ENCODE peak calls at places on chromosomes 2 and 18, in five cellular contexts. F is stomach, B is SK-N-SH, R is sigmoid colon, W is transverse colon. Z is an unnamed sample. For H3K27me3, the result is how much of the 10 kb centered on the place peaks cover.

GRCh38 chr2:28665041-28665704 is 86.5 kb upstream of the PPP1CB start:
- DNase-seq in W (peak), F (peak), R (peak), B (peak), Z (peak)

GRCh38 chr18:8260319-8260718 is 348.9 kb upstream of the RAB12 start:
- DNase-seq in R (no peak), W (no peak), F (no peak), B (no peak), Z (no peak)

GRCh38 chr2:215104226-215104625 is 34.2 kb downstream of the ABCA12 start:
- DNase-seq in R (no peak), W (no peak), F (no peak), B (no peak), Z (no peak)

GRCh38 chr18:5468394-5468793 is 75.4 kb downstream of the EPB41L3 start:
- DNase-seq in B (no peak), R (no peak), F (no peak), W (no peak), Z (no peak)

GRCh38 chr18:13540783-13541182 is 185.6 kb downstream of the FAM210A start:
- DNase-seq in B (no peak), R (no peak), F (no peak), W (no peak), Z (no peak)

GRCh38 chr2:54558188-54558975 is 102.3 kb downstream of the SPTBN1 start:
- DNase-seq in F (peak), R (peak), B (peak), W (peak), Z (peak)

GRCh38 chr2:148317598-148317997 is 296.7 kb downstream of the MBD5 start:
- DNase-seq in R (no peak), W (no peak), B (no peak), F (no peak), Z (no peak)

GRCh38 chr18:10558243-10558966 is 32.6 kb downstream of the NAPG start:
- DNase-seq in R (no peak), F (no peak), W (no peak), B (no peak), Z (no peak)

GRCh38 chr18:77709107-77709506 is 459.5 kb downstream of the GALR1 start:
- DNase-seq in W (no peak), R (no peak), B (no peak), F (no peak), Z (no peak)

GRCh38 chr2:140498360-140498759 is 1632.5 kb downstream of the LRP1B start:
- DNase-seq in R (no peak), B (no peak), W (no peak), F (no peak), Z (no peak)

GRCh38 chr2:167052825-167053224 is 164.5 kb downstream of the XIRP2 start:
- DNase-seq in B (no peak), F (no peak), W (no peak), R (no peak), Z (no peak)

GRCh38 chr2:45739796-45740485 is 88.5 kb downstream of the PRKCE start:
- DNase-seq in F (no peak), B (no peak), W (no peak), R (no peak), Z (no peak)

GRCh38 chr2:235576337-235576910 is 82.6 kb downstream of the AGAP1 start:
- DNase-seq in W (no peak), R (no peak), B (no peak), F (no peak), Z (no peak)

GRCh38 chr2:14340703-14341102 is 291.8 kb upstream of the LRATD1 start:
- DNase-seq in R (no peak), F (no peak), B (no peak), W (no peak), Z (no peak)

GRCh38 chr18:57802166-57802868 is 798 bp downstream of the ATP8B1 start:
- DNase-seq in B (peak), R (no peak), W (no peak), F (no peak), Z (no peak)

GRCh38 chr2:148876190-148876588 is 1.2 kb downstream of the KIF5C start:
- DNase-seq in W (no peak), R (no peak), F (no peak), B (peak), Z (no peak)

GRCh38 chr2:216139884-216140283 is 30.7 kb downstream of the XRCC5 start:
- DNase-seq in R (no peak), W (no peak), B (peak), F (peak), Z (no peak)

GRCh38 chr2:196314780-196315179 is 143.4 kb upstream of the STK17B start:
- DNase-seq in F (no peak), W (no peak), R (no peak), B (no peak), Z (no peak)

GRCh38 chr2:144078802-144079386 is 441.0 kb downstream of the ZEB2 start:
- DNase-seq in F (no peak), B (peak), W (no peak), R (no peak), Z (no peak)

GRCh38 chr2:117982376-117983033 is 31.4 kb downstream of the CCDC93 start:
- DNase-seq in R (no peak), F (no peak), B (no peak), W (no peak), Z (no peak)

GRCh38 chr2:113176696-113177355 is 3.1 kb downstream of the PSD4 start:
- DNase-seq in F (no peak), W (no peak), B (no peak), R (no peak), Z (no peak)

GRCh38 chr2:192574552-192574951 is 379.8 kb upstream of the TMEFF2 start:
- DNase-seq in F (no peak), R (no peak), B (no peak), W (no peak), Z (no peak)

GRCh38 chr18:23377669-23378469 is 75.2 kb upstream of the RIOK3 start:
- DNase-seq in W (no peak), B (no peak), F (no peak), R (no peak), Z (no peak)

GRCh38 chr18:26468931-26469340 is 79.4 kb downstream of the KCTD1 start:
- DNase-seq in W (peak), B (peak), R (no peak), F (no peak), Z (no peak)

GRCh38 chr2:236859896-236860295 is 225.8 kb upstream of the COPS8 start:
- DNase-seq in W (no peak), B (no peak), F (no peak), R (peak), Z (no peak)

GRCh38 chr2:48677450-48677849 is 59.8 kb downstream of the GTF2A1L start:
- DNase-seq in F (no peak), B (no peak), R (no peak), W (no peak), Z (no peak)

GRCh38 chr2:10390369-10390801 is 57.7 kb downstream of the ODC1 start:
- DNase-seq in F (no peak), B (no peak), R (no peak), W (no peak), Z (no peak)

GRCh38 chr2:43133708-43134570 is 92.5 kb downstream of the ZFP36L2 start:
- DNase-seq in F (peak), B (peak), W (peak), R (no peak), Z (no peak)

GRCh38 chr18:60277855-60278480 is 94.6 kb downstream of the MC4R start:
- DNase-seq in F (no peak), B (no peak), W (no peak), R (no peak), Z (no peak)

GRCh38 chr18:29853126-29853525 is 1189.4 kb downstream of the DSC3 start:
- DNase-seq in B (no peak), W (no peak), F (no peak), R (no peak), Z (no peak)

GRCh38 chr18:10754128-10754527 is 228.3 kb downstream of the NAPG start:
- DNase-seq in R (no peak), F (no peak), W (no peak), B (no peak), Z (no peak)

GRCh38 chr2:71943238-71944182 is 204.2 kb downstream of the CYP26B1 start:
- DNase-seq in W (no peak), F (no peak), R (no peak), B (no peak), Z (no peak)

GRCh38 chr2:240932001-240932723 is 26.0 kb downstream of the CROCC2 start:
- DNase-seq in W (peak), B (peak), R (peak), F (peak), Z (no peak)

GRCh38 chr2:26494199-26494598 is 16.3 kb upstream of the OTOF start:
- DNase-seq in F (no peak), W (no peak), B (no peak), R (no peak), Z (no peak)

GRCh38 chr2:157684940-157685466 is 56.3 kb upstream of the ACVR1C start:
- DNase-seq in F (no peak), R (no peak), W (no peak), B (no peak), Z (no peak)

GRCh38 chr2:26982102-26982742 is 11.8 kb downstream of the MAPRE3 start:
- DNase-seq in F (peak), W (peak), B (peak), R (peak), Z (peak)

GRCh38 chr2:47083886-47084682 is 71.0 kb downstream of the STPG4 start:
- DNase-seq in B (peak), W (no peak), R (peak), F (no peak), Z (peak)

GRCh38 chr2:36404312-36404711 is 48.7 kb downstream of the CRIM1 start:
- DNase-seq in W (no peak), F (no peak), B (no peak), R (no peak), Z (no peak)

GRCh38 chr2:238116298-238117198 is 16.4 kb downstream of the ESPNL start:
- DNase-seq in R (no peak), B (no peak), F (no peak), W (no peak), Z (no peak)
- H3K27me3 ChIP-seq in R (under half), B (under half), F (under half), W (under half), Z (under half)

DNA sequence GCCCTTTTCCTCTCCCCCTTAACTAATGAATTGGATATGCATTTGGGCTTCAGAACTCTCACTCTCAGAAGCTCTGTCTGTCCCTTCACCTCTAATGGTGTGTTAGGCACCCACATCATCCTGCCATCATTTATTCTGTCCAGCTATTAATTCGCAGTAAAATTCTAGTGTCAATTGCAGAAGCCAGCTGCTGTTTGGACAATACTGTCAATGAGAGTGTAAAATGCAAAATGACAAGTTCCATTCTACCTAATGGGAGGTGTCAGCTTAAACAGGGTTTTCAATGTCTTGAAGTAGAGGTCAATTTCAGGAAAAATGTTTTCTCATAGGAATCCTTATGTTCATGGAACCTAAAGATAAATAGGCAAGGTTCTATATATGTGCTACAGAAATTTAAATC is 570.8 kb downstream of the TDRD15 start:
- DNase-seq in R (no peak), F (no peak), W (no peak), B (no peak), Z (no peak)
- TF ChIP-seq EP300 in R (no peak), F (no peak), W (no peak), B (no peak), Z (no peak)

DNA sequence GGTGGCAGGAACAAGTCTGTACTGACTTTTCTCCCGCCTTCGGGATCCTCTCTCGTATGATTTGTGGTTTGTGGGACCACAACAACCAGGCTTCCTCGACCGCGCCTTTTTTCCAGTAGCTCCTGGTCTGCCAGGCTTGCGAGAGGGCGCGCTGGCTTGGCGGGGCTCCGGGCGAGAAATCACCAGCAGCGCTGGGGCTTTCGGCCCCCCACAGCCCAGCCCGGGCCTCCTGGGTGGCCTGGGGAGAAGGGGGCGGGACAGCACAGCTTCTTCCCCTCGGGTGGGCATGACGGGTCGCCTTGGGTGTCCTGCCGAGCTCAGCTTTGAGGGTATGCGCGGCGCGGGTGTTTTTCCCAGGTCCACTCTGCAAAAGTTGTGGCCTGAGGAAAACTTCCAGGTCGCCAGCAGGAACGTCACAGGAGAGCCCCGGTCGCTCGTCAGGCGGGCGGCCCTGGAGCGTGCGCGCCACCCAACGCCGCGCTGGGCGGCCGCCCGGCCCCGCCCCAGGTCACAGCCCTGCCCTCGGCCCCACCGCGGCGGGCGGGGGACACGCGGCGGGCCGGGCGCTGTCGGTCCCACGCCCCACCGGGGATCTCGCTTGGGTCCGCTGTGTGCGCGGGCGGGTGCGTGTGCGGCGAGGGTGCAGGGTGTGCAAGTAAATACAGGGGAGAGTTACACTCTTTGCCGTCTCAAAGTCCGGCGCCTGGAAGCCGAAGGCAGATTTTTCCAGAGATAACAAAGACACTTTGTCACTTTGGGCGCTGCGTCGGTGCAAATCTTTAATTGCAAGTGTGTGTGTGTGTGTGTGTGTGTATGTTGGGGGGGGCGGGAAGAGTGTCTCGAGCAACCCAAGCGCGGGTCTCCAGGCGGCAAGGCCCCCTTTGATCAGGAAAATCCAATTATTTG is 728 bp upstream of the SP5 start:
- DNase-seq in W (peak), B (peak), R (peak), F (peak), Z (peak)
- H3K27me3 ChIP-seq in W (half or more), B (half or more), R (half or more), F (half or more), Z (under half)

DNA sequence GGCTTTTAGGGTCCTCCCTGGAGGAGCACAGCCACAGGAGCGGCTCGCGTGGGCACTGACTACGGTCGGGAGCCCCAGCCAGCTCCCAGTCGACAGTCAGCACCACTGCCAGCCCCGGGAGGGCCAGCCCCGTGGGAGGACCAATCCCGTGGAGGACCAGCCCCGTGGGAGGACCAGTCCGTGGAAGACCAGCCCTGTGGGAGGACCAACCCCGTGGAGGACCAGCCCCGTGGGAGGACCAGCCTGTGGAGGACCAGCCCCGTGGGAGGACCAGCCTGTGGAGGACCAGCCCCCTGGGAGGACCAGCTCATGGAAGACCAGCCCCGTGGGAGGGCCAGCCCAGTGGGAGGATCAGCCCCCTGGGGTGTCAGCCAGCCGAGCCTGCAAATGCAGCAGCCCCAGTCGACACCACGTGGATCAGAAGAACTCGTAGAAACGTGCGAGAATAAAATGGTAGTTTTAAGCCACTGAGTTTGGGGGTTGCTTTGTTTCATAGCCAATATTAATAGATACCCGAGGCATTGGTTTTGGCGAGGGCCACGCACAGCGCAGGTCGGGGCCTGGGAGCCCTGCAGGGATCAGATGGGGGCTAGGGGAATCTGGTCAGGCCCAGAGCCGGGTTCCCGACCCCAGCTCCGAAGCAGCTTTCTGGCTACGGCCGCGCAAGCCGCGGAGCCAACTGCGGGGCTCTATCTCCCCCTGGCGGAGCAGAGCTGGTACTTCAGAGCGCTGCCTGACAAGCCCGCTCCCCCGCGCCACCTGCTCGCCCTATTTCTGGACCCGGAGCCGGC is 73.0 kb downstream of the TEX51 start:
- DNase-seq in B (peak), F (peak), W (peak), R (peak), Z (peak)
- TF ChIP-seq EP300 in B (no peak), F (no peak), W (no peak), R (no peak), Z (no peak)

GRCh38 chr2:211846714-211847113 is 691.9 kb downstream of the ERBB4 start:
- DNase-seq in B (no peak), F (no peak), W (no peak), R (no peak), Z (no peak)
- H3K27me3 ChIP-seq in B (under half), F (under half), W (under half), R (under half), Z (under half)

GRCh38 chr2:228433706-228434105 is 252.2 kb upstream of the SPHKAP start:
- DNase-seq in W (no peak), B (no peak), F (no peak), R (no peak), Z (no peak)
- TF ChIP-seq EP300 in W (no peak), B (no peak), F (no peak), R (no peak), Z (no peak)

DNA sequence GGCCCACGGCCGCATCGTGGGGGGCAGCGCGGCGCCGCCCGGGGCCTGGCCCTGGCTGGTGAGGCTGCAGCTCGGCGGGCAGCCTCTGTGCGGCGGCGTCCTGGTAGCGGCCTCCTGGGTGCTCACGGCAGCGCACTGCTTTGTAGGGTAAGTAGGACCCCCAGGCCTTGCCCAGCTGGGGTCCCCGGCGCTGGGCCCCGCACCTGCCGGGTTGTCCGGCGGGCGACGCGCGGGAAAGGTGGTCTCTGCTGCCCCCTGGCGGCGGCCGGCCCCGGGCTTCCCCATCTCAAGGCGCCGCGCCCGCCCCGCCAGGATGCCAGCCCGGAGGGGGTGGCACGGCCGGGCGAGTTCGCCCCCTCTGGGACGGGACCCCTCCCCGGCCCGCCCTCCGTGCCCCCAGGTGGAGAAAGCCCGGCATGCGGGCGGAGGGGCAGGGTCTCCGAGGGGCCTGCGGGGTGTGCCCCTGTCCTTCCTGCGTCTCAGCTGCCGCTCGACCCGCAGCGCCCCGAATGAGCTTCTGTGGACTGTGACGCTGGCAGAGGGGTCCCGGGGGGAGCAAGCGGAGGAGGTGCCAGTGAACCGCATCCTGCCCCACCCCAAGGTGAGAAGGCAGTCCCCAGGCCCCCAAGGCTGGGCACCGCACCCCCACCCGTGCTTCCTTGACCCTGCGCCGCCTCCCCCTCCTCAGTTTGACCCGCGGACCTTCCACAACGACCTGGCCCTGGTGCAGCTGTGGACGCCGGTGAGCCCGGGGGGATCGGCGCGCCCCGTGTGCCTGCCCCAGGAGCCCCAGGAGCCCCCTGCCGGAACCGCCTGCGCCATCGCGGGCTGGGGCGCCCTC is 2.0 kb downstream of the PRSS56 start:
- DNase-seq in W (peak), F (peak), B (peak), R (no peak), Z (peak)
- H3K27me3 ChIP-seq in W (half or more), F (half or more), B (under half), R (half or more), Z (under half)

GRCh38 chr2:218568190-218569037 is at the start of the genes CNOT9 and USP37:
- DNase-seq in B (peak), R (peak), F (peak), W (peak), Z (peak)
- TF ChIP-seq EP300 in B (no peak), R (peak), F (peak), W (peak), Z (peak)

DNA sequence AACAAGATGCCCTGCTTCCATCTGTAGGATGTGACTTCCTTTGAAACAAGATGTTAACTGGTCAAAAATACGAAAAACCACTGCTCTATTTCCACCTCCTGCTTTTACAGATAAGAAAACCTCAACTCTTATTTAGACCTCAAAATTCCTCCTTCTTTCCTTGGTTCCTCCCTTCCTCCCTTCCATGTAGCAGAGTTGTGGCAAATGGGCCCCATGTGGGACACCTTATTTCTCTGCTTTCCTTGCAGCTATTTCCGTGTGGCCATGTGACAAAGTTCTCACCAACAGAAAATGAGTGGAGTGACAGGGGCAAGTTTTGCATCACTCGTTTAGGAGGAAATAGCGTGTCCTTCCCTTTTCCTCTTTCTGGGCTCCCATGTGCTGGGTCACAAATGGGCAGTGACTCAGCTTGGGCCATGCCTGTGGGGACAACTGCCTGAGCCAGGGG is 69.4 kb upstream of the SMAD2 start:
- DNase-seq in R (no peak), F (no peak), B (no peak), W (no peak), Z (no peak)
- H3K27me3 ChIP-seq in R (under half), F (under half), B (under half), W (under half), Z (under half)